ENCODE peak calls at places on chromosomes 3 and 15, in seven cellular contexts. One of them, this sample, is unnamed.

GRCh38 chr15:70111203-70112017 is 13.7 kb upstream of the TLE3 start:
- DNase-seq in cardiac muscle cell: peak; percentile 90
- DNase-seq in SJSA1: peak; percentile 57
- DNase-seq in BJ: no peak
- DNase-seq in MM.1S: no peak
- DNase-seq in astrocyte of the spinal cord: peak; percentile 87
- DNase-seq in H7: peak; percentile 92
- DNase-seq in this sample: peak; percentile 81

GRCh38 chr3:52036222-52036694 is 20.1 kb downstream of the DUSP7 start:
- DNase-seq in cardiac muscle cell: no peak
- DNase-seq in SJSA1: no peak
- DNase-seq in BJ: no peak
- DNase-seq in MM.1S: no peak
- DNase-seq in astrocyte of the spinal cord: no peak
- DNase-seq in H7: no peak
- DNase-seq in this sample: no peak

GRCh38 chr3:27568393-27568792 is 84.2 kb upstream of the SLC4A7 start:
- DNase-seq in cardiac muscle cell: no peak
- DNase-seq in SJSA1: peak; percentile 28
- DNase-seq in BJ: peak; percentile 51
- DNase-seq in MM.1S: no peak
- DNase-seq in astrocyte of the spinal cord: peak; percentile 45
- DNase-seq in H7: no peak
- DNase-seq in this sample: peak; percentile 60

GRCh38 chr3:13548696-13549512 is at the start of gene FBLN2:
- DNase-seq in cardiac muscle cell: peak; percentile 89
- DNase-seq in SJSA1: peak; percentile 14
- DNase-seq in BJ: no peak
- DNase-seq in MM.1S: no peak
- DNase-seq in astrocyte of the spinal cord: no peak
- DNase-seq in H7: peak; percentile 100
- DNase-seq in this sample: peak; percentile 64

GRCh38 chr3:112693186-112693585 is 52.2 kb upstream of the CCDC80 start:
- DNase-seq in cardiac muscle cell: no peak
- DNase-seq in SJSA1: no peak
- DNase-seq in BJ: no peak
- DNase-seq in MM.1S: no peak
- DNase-seq in astrocyte of the spinal cord: no peak
- DNase-seq in H7: no peak
- DNase-seq in this sample: no peak

GRCh38 chr3:8713901-8714759 is 19.5 kb upstream of the CAV3 start:
- DNase-seq in cardiac muscle cell: peak; percentile 22
- DNase-seq in SJSA1: no peak
- DNase-seq in BJ: no peak
- DNase-seq in MM.1S: no peak
- DNase-seq in astrocyte of the spinal cord: no peak
- DNase-seq in H7: peak; percentile 81
- DNase-seq in this sample: no peak

GRCh38 chr15:40743921-40744809 is 10.9 kb downstream of the RMDN3 start:
- DNase-seq in cardiac muscle cell: no peak
- DNase-seq in SJSA1: no peak
- DNase-seq in BJ: no peak
- DNase-seq in MM.1S: peak; percentile 93
- DNase-seq in astrocyte of the spinal cord: peak; percentile 18
- DNase-seq in H7: peak; percentile 52
- DNase-seq in this sample: no peak

GRCh38 chr3:161558256-161558655 is 61.6 kb downstream of the OTOL1 start:
- DNase-seq in cardiac muscle cell: peak; percentile 8
- DNase-seq in SJSA1: no peak
- DNase-seq in BJ: no peak
- DNase-seq in MM.1S: peak; percentile 94
- DNase-seq in astrocyte of the spinal cord: peak; percentile 81
- DNase-seq in H7: no peak
- DNase-seq in this sample: no peak

DNA sequence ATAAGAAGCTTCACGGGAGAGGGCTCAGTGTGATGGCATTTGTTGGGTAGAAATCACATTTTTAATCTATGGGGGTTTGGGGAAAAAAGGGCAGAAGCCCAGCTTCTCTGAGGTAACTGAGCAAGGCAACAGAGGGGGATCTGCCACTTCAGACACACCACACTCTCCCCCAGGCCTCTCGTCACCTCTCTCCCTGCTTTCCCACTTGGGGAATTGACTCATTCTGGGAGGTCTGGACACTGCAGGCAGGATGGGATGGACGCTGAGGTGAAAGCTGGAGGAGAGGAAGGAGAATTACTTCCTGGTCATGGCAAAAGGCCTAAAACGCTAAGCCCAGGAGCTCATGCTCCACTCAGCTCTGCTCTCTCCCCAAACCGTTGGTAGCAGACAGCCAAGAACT is 33.2 kb downstream of the MYO5C start:
- DNase-seq in cardiac muscle cell: no peak
- DNase-seq in SJSA1: no peak
- DNase-seq in BJ: no peak
- DNase-seq in MM.1S: no peak
- DNase-seq in astrocyte of the spinal cord: peak; percentile 8
- DNase-seq in H7: peak; percentile 52
- DNase-seq in this sample: no peak
- H3K4me3 ChIP-seq in cardiac muscle cell: no peak overlapping the region
- H3K4me3 ChIP-seq in SJSA1: no peak overlapping the region
- H3K4me3 ChIP-seq in BJ: no peak overlapping the region
- H3K4me3 ChIP-seq in MM.1S: no peak overlapping the region
- H3K4me3 ChIP-seq in astrocyte of the spinal cord: no peak overlapping the region
- H3K4me3 ChIP-seq in H7: no peak overlapping the region
- H3K4me3 ChIP-seq in this sample: no peak overlapping the region

GRCh38 chr3:19216669-19217337 is 68.5 kb downstream of the KCNH8 start:
- DNase-seq in cardiac muscle cell: no peak
- DNase-seq in SJSA1: no peak
- DNase-seq in BJ: no peak
- DNase-seq in MM.1S: no peak
- DNase-seq in astrocyte of the spinal cord: no peak
- DNase-seq in H7: no peak
- DNase-seq in this sample: peak; percentile 19

GRCh38 chr3:19226516-19226915 is 78.2 kb downstream of the KCNH8 start:
- DNase-seq in cardiac muscle cell: no peak
- DNase-seq in SJSA1: no peak
- DNase-seq in BJ: no peak
- DNase-seq in MM.1S: no peak
- DNase-seq in astrocyte of the spinal cord: no peak
- DNase-seq in H7: no peak
- DNase-seq in this sample: no peak

GRCh38 chr3:19215427-19215826 is 67.1 kb downstream of the KCNH8 start:
- DNase-seq in cardiac muscle cell: no peak
- DNase-seq in SJSA1: no peak
- DNase-seq in BJ: no peak
- DNase-seq in MM.1S: no peak
- DNase-seq in astrocyte of the spinal cord: no peak
- DNase-seq in H7: no peak
- DNase-seq in this sample: no peak

DNA sequence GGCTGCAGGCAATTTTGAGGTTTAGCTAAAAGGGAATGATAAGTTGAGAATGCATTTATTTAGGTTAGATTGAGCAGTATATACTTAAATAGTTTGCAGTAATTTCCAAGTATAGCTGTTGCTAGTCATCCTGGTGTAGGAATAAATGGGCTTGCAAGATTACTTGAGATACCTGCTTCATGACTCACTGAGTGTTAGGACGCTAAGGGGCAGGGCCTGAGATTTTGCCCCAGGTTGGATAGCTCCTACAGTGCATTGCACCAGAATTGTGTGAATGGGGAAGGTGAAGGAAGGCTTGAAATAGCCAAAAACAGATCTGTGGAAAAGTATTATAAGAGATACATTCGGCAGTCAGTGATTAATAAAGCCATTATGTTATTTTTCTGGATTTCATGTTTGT is 72.8 kb downstream of the KCNH8 start:
- DNase-seq in cardiac muscle cell: no peak
- DNase-seq in SJSA1: no peak
- DNase-seq in BJ: no peak
- DNase-seq in MM.1S: no peak
- DNase-seq in astrocyte of the spinal cord: no peak
- DNase-seq in H7: no peak
- DNase-seq in this sample: no peak
- H3K4me3 ChIP-seq in cardiac muscle cell: no peak overlapping the region
- H3K4me3 ChIP-seq in SJSA1: no peak overlapping the region
- H3K4me3 ChIP-seq in BJ: no peak overlapping the region
- H3K4me3 ChIP-seq in MM.1S: no peak overlapping the region
- H3K4me3 ChIP-seq in astrocyte of the spinal cord: no peak overlapping the region
- H3K4me3 ChIP-seq in H7: no peak overlapping the region
- H3K4me3 ChIP-seq in this sample: no peak overlapping the region

GRCh38 chr3:50189989-50190388 is 1.4 kb upstream of the GNAT1 start:
- DNase-seq in cardiac muscle cell: no peak
- DNase-seq in SJSA1: no peak
- DNase-seq in BJ: no peak
- DNase-seq in MM.1S: no peak
- DNase-seq in astrocyte of the spinal cord: no peak
- DNase-seq in H7: no peak
- DNase-seq in this sample: no peak
- H3K4me3 ChIP-seq in cardiac muscle cell: no peak overlapping the region
- H3K4me3 ChIP-seq in SJSA1: no peak overlapping the region
- H3K4me3 ChIP-seq in BJ: no peak overlapping the region
- H3K4me3 ChIP-seq in MM.1S: no peak overlapping the region
- H3K4me3 ChIP-seq in astrocyte of the spinal cord: no peak overlapping the region
- H3K4me3 ChIP-seq in H7: no peak overlapping the region
- H3K4me3 ChIP-seq in this sample: no peak overlapping the region

DNA sequence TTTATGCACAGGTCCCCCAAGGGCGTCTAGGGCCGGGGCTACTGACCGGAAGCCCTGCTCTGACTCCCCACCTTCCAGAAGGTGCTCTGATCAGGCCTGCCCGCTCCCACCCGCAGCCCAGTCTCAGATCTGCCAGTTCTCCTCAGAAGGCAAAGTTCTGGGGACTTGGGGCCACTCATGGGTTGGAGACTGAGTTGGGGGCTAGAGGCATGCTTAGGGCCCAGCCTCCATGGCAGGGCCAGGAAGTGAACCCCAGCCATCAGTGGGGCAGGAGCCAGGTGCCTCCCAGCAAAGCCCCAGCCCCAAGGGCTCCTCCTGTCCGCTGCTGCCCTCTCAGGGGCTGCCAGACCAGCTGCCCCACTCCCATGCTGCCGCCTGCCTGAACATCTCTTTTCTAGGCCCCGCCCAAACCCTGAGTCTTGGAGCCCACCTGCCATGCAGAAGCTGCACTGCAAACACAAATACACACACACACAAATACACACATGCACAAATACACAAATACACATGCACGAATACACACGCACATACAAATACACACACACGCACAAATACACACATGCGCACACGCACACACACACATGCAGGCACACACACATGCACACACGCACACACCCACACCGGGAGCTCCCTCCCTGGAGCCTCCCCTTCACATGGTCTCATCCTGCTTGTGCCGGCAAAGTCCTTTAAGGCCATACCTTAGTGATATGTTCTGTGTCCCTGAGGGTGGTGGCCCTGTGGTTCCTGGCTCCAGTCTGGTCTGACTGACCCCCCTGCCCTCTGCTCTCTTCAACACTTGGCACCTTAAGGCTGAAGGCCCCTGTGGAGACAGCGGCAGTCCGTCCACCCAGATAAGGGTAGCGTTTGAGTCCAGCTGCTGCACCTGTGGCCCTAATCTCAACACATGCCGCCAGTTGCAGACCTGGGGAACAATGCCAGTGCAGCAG is 59.2 kb upstream of the KLF13 start:
- DNase-seq in cardiac muscle cell: no peak
- DNase-seq in SJSA1: no peak
- DNase-seq in BJ: no peak
- DNase-seq in MM.1S: no peak
- DNase-seq in astrocyte of the spinal cord: no peak
- DNase-seq in H7: peak; percentile 28
- DNase-seq in this sample: peak; percentile 11
- H3K4me3 ChIP-seq in cardiac muscle cell: no peak overlapping the region
- H3K4me3 ChIP-seq in SJSA1: no peak overlapping the region
- H3K4me3 ChIP-seq in BJ: no peak overlapping the region
- H3K4me3 ChIP-seq in MM.1S: peak overlapping the region; percentile 12
- H3K4me3 ChIP-seq in astrocyte of the spinal cord: no peak overlapping the region
- H3K4me3 ChIP-seq in H7: no peak overlapping the region
- H3K4me3 ChIP-seq in this sample: no peak overlapping the region

GRCh38 chr3:98886525-98886924 is 15.0 kb downstream of the DCBLD2 start:
- DNase-seq in cardiac muscle cell: no peak
- DNase-seq in SJSA1: no peak
- DNase-seq in BJ: no peak
- DNase-seq in MM.1S: no peak
- DNase-seq in astrocyte of the spinal cord: no peak
- DNase-seq in H7: no peak
- DNase-seq in this sample: no peak
- H3K4me3 ChIP-seq in cardiac muscle cell: no peak overlapping the region
- H3K4me3 ChIP-seq in SJSA1: no peak overlapping the region
- H3K4me3 ChIP-seq in BJ: no peak overlapping the region
- H3K4me3 ChIP-seq in MM.1S: no peak overlapping the region
- H3K4me3 ChIP-seq in astrocyte of the spinal cord: no peak overlapping the region
- H3K4me3 ChIP-seq in H7: no peak overlapping the region
- H3K4me3 ChIP-seq in this sample: no peak overlapping the region

GRCh38 chr3:78571486-78571885 is 1196.3 kb downstream of the ROBO1 start:
- DNase-seq in cardiac muscle cell: no peak
- DNase-seq in SJSA1: no peak
- DNase-seq in BJ: no peak
- DNase-seq in MM.1S: no peak
- DNase-seq in astrocyte of the spinal cord: no peak
- DNase-seq in H7: no peak
- DNase-seq in this sample: no peak
- H3K4me3 ChIP-seq in cardiac muscle cell: no peak overlapping the region
- H3K4me3 ChIP-seq in SJSA1: no peak overlapping the region
- H3K4me3 ChIP-seq in BJ: no peak overlapping the region
- H3K4me3 ChIP-seq in MM.1S: no peak overlapping the region
- H3K4me3 ChIP-seq in astrocyte of the spinal cord: no peak overlapping the region
- H3K4me3 ChIP-seq in H7: no peak overlapping the region
- H3K4me3 ChIP-seq in this sample: no peak overlapping the region

GRCh38 chr3:126355251-126355650 is 2.0 kb downstream of the KLF15 start:
- DNase-seq in cardiac muscle cell: no peak
- DNase-seq in SJSA1: no peak
- DNase-seq in BJ: no peak
- DNase-seq in MM.1S: peak; percentile 10
- DNase-seq in astrocyte of the spinal cord: no peak
- DNase-seq in H7: peak; percentile 74
- DNase-seq in this sample: no peak
- H3K4me3 ChIP-seq in cardiac muscle cell: peak overlapping the region; percentile 5
- H3K4me3 ChIP-seq in SJSA1: no peak overlapping the region
- H3K4me3 ChIP-seq in BJ: no peak overlapping the region
- H3K4me3 ChIP-seq in MM.1S: peak overlapping the region; percentile 87
- H3K4me3 ChIP-seq in astrocyte of the spinal cord: no peak overlapping the region
- H3K4me3 ChIP-seq in H7: peak overlapping the region; percentile 66
- H3K4me3 ChIP-seq in this sample: peak overlapping the region; percentile 87

GRCh38 chr3:58059349-58060321 is 51.4 kb downstream of the FLNB start:
- DNase-seq in cardiac muscle cell: peak; percentile 47
- DNase-seq in SJSA1: peak; percentile 80
- DNase-seq in BJ: peak; percentile 76
- DNase-seq in MM.1S: no peak
- DNase-seq in astrocyte of the spinal cord: peak; percentile 87
- DNase-seq in H7: no peak
- DNase-seq in this sample: no peak
- H3K4me3 ChIP-seq in cardiac muscle cell: no peak overlapping the region
- H3K4me3 ChIP-seq in SJSA1: no peak overlapping the region
- H3K4me3 ChIP-seq in BJ: no peak overlapping the region
- H3K4me3 ChIP-seq in MM.1S: no peak overlapping the region
- H3K4me3 ChIP-seq in astrocyte of the spinal cord: no peak overlapping the region
- H3K4me3 ChIP-seq in H7: no peak overlapping the region
- H3K4me3 ChIP-seq in this sample: peak overlapping the region; percentile 22

This sample was measured in left ventricle myocardium inferior.